ENCODE peak calls at places on chromosome 21, in eight cellular contexts. U, R, S, A, G, P, V and Q are unnamed samples.

GRCh38 chr21:42162831-42163510 is 56.0 kb upstream of the ABCG1 start:
- DNase-seq in U (no peak), R (no peak), S (peak; percentile 2), A (no peak), G (no peak), P (no peak), V (no peak), Q (peak; percentile 32)

GRCh38 chr21:45152265-45152746 is 77.9 kb downstream of the ADARB1 start:
- DNase-seq in U (no peak), R (no peak), S (peak; percentile 74), A (no peak), G (peak; percentile 56), P (peak; percentile 66), V (no peak), Q (peak; percentile 78)

GRCh38 chr21:41135715-41136114 is 32.2 kb upstream of the BACE2 start:
- DNase-seq in U (no peak), R (no peak), S (no peak), A (no peak), G (no peak), P (no peak), V (no peak), Q (no peak)

GRCh38 chr21:17359781-17360180 is 153.1 kb upstream of the CXADR start:
- DNase-seq in U (no peak), R (no peak), S (no peak), A (peak; percentile 50), G (no peak), P (no peak), V (no peak), Q (no peak)

GRCh38 chr21:44065428-44065827 is 41.8 kb upstream of the PWP2 start:
- DNase-seq in U (peak; percentile 12), R (no peak), S (peak; percentile 67), A (no peak), G (peak; percentile 77), P (peak; percentile 47), V (peak; percentile 43), Q (peak; percentile 85)

GRCh38 chr21:30577766-30578165 is 12.4 kb downstream of the KRTAP22-2 start:
- DNase-seq in U (no peak), R (no peak), S (no peak), A (no peak), G (no peak), P (no peak), V (no peak), Q (no peak)

GRCh38 chr21:42112857-42113256 is 41.7 kb downstream of the UMODL1 start:
- DNase-seq in U (no peak), R (peak; percentile 27), S (no peak), A (no peak), G (no peak), P (no peak), V (no peak), Q (no peak)

GRCh38 chr21:42145569-42146250 is 73.2 kb upstream of the ABCG1 start:
- DNase-seq in U (peak; percentile 46), R (peak; percentile 28), S (peak; percentile 63), A (peak; percentile 77), G (peak; percentile 64), P (peak; percentile 70), V (peak; percentile 45), Q (peak; percentile 75)

GRCh38 chr21:44512496-44513388 is 27.3 kb downstream of the KRTAP10-1 start:
- DNase-seq in U (no peak), R (no peak), S (no peak), A (no peak), G (no peak), P (no peak), V (no peak), Q (no peak)

GRCh38 chr21:28215214-28215954 is 777.3 kb downstream of the LTN1 start:
- DNase-seq in U (peak; percentile 93), R (peak; percentile 76), S (no peak), A (no peak), G (no peak), P (no peak), V (no peak), Q (no peak)

GRCh38 chr21:41951876-41952567 is 1.8 kb downstream of the C2CD2 start:
- DNase-seq in U (no peak), R (no peak), S (no peak), A (no peak), G (no peak), P (no peak), V (no peak), Q (no peak)

GRCh38 chr21:37915516-37915915 is 741 bp downstream of the KCNJ6 start:
- DNase-seq in U (no peak), R (no peak), S (no peak), A (no peak), G (no peak), P (no peak), V (no peak), Q (no peak)

GRCh38 chr21:31509108-31510017 is 150.1 kb upstream of the SOD1 start:
- DNase-seq in U (peak; percentile 45), R (no peak), S (peak; percentile 82), A (peak; percentile 57), G (peak; percentile 67), P (no peak), V (peak; percentile 80), Q (peak; percentile 92)

GRCh38 chr21:43874085-43874785 is 9.2 kb downstream of the AGPAT3 start:
- DNase-seq in U (no peak), R (no peak), S (no peak), A (no peak), G (no peak), P (no peak), V (no peak), Q (no peak)

GRCh38 chr21:36481639-36482038 is 1.7 kb upstream of the CLDN14 start:
- DNase-seq in U (no peak), R (no peak), S (no peak), A (no peak), G (no peak), P (no peak), V (no peak), Q (no peak)

GRCh38 chr21:43836616-43837015 is 28.4 kb upstream of the AGPAT3 start:
- DNase-seq in U (no peak), R (no peak), S (no peak), A (no peak), G (no peak), P (no peak), V (no peak), Q (no peak)

GRCh38 chr21:42062543-42063022 is 8.5 kb upstream of the UMODL1 start:
- DNase-seq in U (no peak), R (no peak), S (peak; percentile 65), A (no peak), G (peak; percentile 89), P (no peak), V (peak; percentile 53), Q (peak; percentile 89)

GRCh38 chr21:36646011-36646410 is 52.9 kb upstream of the SIM2 start:
- DNase-seq in U (no peak), R (no peak), S (no peak), A (no peak), G (no peak), P (no peak), V (no peak), Q (no peak)

GRCh38 chr21:37198989-37199924 is 67.9 kb downstream of the VPS26C start:
- DNase-seq in U (peak; percentile 86), R (peak; percentile 60), S (no peak), A (no peak), G (no peak), P (no peak), V (no peak), Q (no peak)

GRCh38 chr21:45080232-45080631 is 5.9 kb downstream of the ADARB1 start:
- DNase-seq in U (no peak), R (no peak), S (no peak), A (no peak), G (no peak), P (peak; percentile 49), V (no peak), Q (no peak)

GRCh38 chr21:44082648-44083436 is 24.4 kb upstream of the PWP2 start:
- DNase-seq in U (no peak), R (no peak), S (peak; percentile 34), A (no peak), G (no peak), P (no peak), V (no peak), Q (peak; percentile 53)

GRCh38 chr21:34215911-34216310 is 142.5 kb downstream of the MRPS6 start:
- DNase-seq in U (no peak), R (no peak), S (no peak), A (no peak), G (no peak), P (no peak), V (no peak), Q (no peak)

GRCh38 chr21:43355196-43355924 is 71.6 kb downstream of the SIK1 start:
- DNase-seq in U (no peak), R (no peak), S (no peak), A (no peak), G (no peak), P (no peak), V (no peak), Q (no peak)

GRCh38 chr21:36059823-36060158 is 535 bp downstream of the SETD4 start:
- DNase-seq in U (no peak), R (peak; percentile 32), S (no peak), A (no peak), G (no peak), P (peak; percentile 79), V (peak; percentile 10), Q (no peak)

GRCh38 chr21:34571994-34572393 is 42.9 kb downstream of the RCAN1 start:
- DNase-seq in U (no peak), R (no peak), S (no peak), A (no peak), G (no peak), P (no peak), V (no peak), Q (no peak)

GRCh38 chr21:25750085-25750484 is 15.3 kb downstream of the GABPA start:
- DNase-seq in U (no peak), R (no peak), S (no peak), A (no peak), G (no peak), P (no peak), V (no peak), Q (no peak)

GRCh38 chr21:38486221-38486620 is 12.1 kb downstream of the ERG start:
- DNase-seq in U (peak; percentile 81), R (peak; percentile 26), S (no peak), A (no peak), G (no peak), P (no peak), V (no peak), Q (no peak)

GRCh38 chr21:45104560-45104959 is 30.2 kb downstream of the ADARB1 start:
- DNase-seq in U (peak; percentile 44), R (no peak), S (peak; percentile 61), A (peak; percentile 43), G (peak; percentile 13), P (no peak), V (no peak), Q (peak; percentile 60)

GRCh38 chr21:26846036-26846931 is 1.1 kb upstream of the ADAMTS1 start:
- DNase-seq in U (peak; percentile 91), R (peak; percentile 65), S (peak; percentile 28), A (no peak), G (no peak), P (peak; percentile 92), V (no peak), Q (peak; percentile 20)

GRCh38 chr21:43903451-43904091 is 38.5 kb downstream of the AGPAT3 start:
- DNase-seq in U (no peak), R (no peak), S (no peak), A (no peak), G (no peak), P (no peak), V (no peak), Q (no peak)

GRCh38 chr21:14962217-14962616 is 102.6 kb downstream of the NRIP1 start:
- DNase-seq in U (no peak), R (no peak), S (no peak), A (no peak), G (no peak), P (no peak), V (no peak), Q (no peak)

GRCh38 chr21:16751705-16752104 is 761.1 kb upstream of the CXADR start:
- DNase-seq in U (no peak), R (no peak), S (no peak), A (no peak), G (no peak), P (no peak), V (no peak), Q (no peak)